ENCODE peak calls at places on chromosome 10, in eight cellular contexts. B is fibroblast of lung, R is activated T-cell treated with anti-CD3 and anti-CD28 coated beads for 1 hour, H is kidney glomerular epithelial cell, Y is A172, W is mesenchymal stem cell, G is DMS53, V is KG1. F is an unnamed sample.
A peak's percentile ranks its signal among the peaks of the same experiment; 100 is the strongest.

GRCh38 chr10:125782661-125783060 is 7.0 kb upstream of the MMP21 start:
- DNase-seq in V (no peak), Y (no peak), W (peak; percentile 10), B (no peak), R (no peak), H (no peak), G (no peak), F (no peak)

GRCh38 chr10:25633542-25633941 is 300.5 kb upstream of the MYO3A start:
- DNase-seq in B (no peak), H (no peak), Y (no peak), V (no peak), G (no peak), R (no peak), W (no peak), F (no peak)

GRCh38 chr10:47315426-47315825 is 6.8 kb upstream of the GDF2 start:
- DNase-seq in R (no peak), V (no peak), B (no peak), G (no peak), H (no peak), W (no peak), Y (no peak), F (no peak)

GRCh38 chr10:58436071-58436470 is 50.9 kb downstream of the TFAM start:
- DNase-seq in W (no peak), B (no peak), Y (peak; percentile 60), R (no peak), H (peak; percentile 64), V (no peak), G (peak; percentile 63), F (no peak)

GRCh38 chr10:115092555-115093285 is 445 bp upstream of the ATRNL1 start:
- DNase-seq in R (no peak), V (no peak), B (peak; percentile 58), Y (peak; percentile 36), G (peak; percentile 79), H (peak; percentile 50), W (peak; percentile 77), F (no peak)

GRCh38 chr10:128047991-128048826 is 78.0 kb downstream of the MKI67 start:
- DNase-seq in W (peak; percentile 50), H (peak; percentile 4), Y (no peak), V (peak; percentile 22), R (no peak), G (no peak), B (peak; percentile 69), F (peak; percentile 43)

GRCh38 chr10:118664321-118664720 is 68.9 kb upstream of the PRLHR start:
- DNase-seq in Y (no peak), V (no peak), W (no peak), B (no peak), G (no peak), R (no peak), H (no peak), F (no peak)

GRCh38 chr10:34966440-34966839 is 123.7 kb downstream of the CUL2 start:
- DNase-seq in R (no peak), V (no peak), G (no peak), H (no peak), Y (no peak), W (peak; percentile 7), B (peak; percentile 44), F (no peak)

GRCh38 chr10:31582365-31583052 is 263.5 kb downstream of the ZEB1 start:
- DNase-seq in B (peak; percentile 64), W (peak; percentile 52), R (no peak), H (no peak), G (peak; percentile 55), V (no peak), Y (peak; percentile 65), F (no peak)

GRCh38 chr10:69464801-69465401 is 13.6 kb downstream of the TSPAN15 start:
- DNase-seq in R (no peak), H (no peak), G (no peak), V (no peak), Y (no peak), B (no peak), W (no peak), F (no peak)

GRCh38 chr10:117071293-117072050 is 66.5 kb upstream of the SHTN1 start:
- DNase-seq in H (no peak), B (no peak), R (no peak), V (no peak), W (no peak), G (no peak), Y (peak; percentile 55), F (no peak)

GRCh38 chr10:79069325-79070090 is 742 bp downstream of the ZMIZ1 start:
- DNase-seq in W (peak; percentile 78), Y (no peak), R (peak; percentile 35), V (no peak), H (peak; percentile 20), B (peak; percentile 41), G (peak; percentile 69), F (no peak)

GRCh38 chr10:71059059-71059818 is 153.1 kb upstream of the UNC5B start:
- DNase-seq in R (no peak), G (no peak), Y (no peak), H (no peak), V (no peak), B (no peak), W (no peak), F (no peak)

GRCh38 chr10:90917968-90918318 is 2.9 kb downstream of the ANKRD1 start:
- DNase-seq in Y (peak; percentile 29), H (no peak), B (no peak), V (no peak), W (peak; percentile 30), G (no peak), R (no peak), F (no peak)

GRCh38 chr10:114313866-114314265 is 74.8 kb downstream of the VWA2 start:
- DNase-seq in W (no peak), R (no peak), V (no peak), Y (no peak), H (no peak), B (no peak), G (no peak), F (no peak)

GRCh38 chr10:69869291-69869841 is 67.7 kb downstream of the COL13A1 start:
- DNase-seq in Y (peak; percentile 88), V (no peak), B (peak; percentile 76), G (no peak), W (peak; percentile 59), H (peak; percentile 19), R (no peak), F (peak; percentile 23)

GRCh38 chr10:124500767-124501166 is 39.1 kb downstream of the LHPP start:
- DNase-seq in H (no peak), B (no peak), G (no peak), R (no peak), W (no peak), Y (no peak), V (no peak), F (no peak)

GRCh38 chr10:8050561-8051108 is 3.9 kb upstream of the GATA3 start:
- DNase-seq in Y (no peak), R (no peak), H (no peak), W (peak; percentile 46), V (peak; percentile 43), G (peak; percentile 33), B (peak; percentile 32), F (no peak)

GRCh38 chr10:80275756-80276155 is 13.7 kb downstream of the MAT1A start:
- DNase-seq in H (no peak), V (no peak), W (no peak), B (no peak), G (no peak), Y (no peak), R (no peak), F (no peak)

GRCh38 chr10:102775201-102775972 is 31.6 kb downstream of the WBP1L start:
- DNase-seq in W (peak; percentile 53), R (no peak), G (no peak), Y (no peak), V (no peak), H (no peak), B (peak; percentile 29), F (peak; percentile 83)

GRCh38 chr10:37860494-37861190 is 3.2 kb upstream of the ZNF248 start:
- DNase-seq in Y (peak; percentile 55), V (no peak), G (peak; percentile 64), H (peak; percentile 16), B (peak; percentile 82), W (peak; percentile 44), R (no peak), F (peak; percentile 66)

GRCh38 chr10:24208661-24209420 is at the start of gene KIAA1217:
- DNase-seq in R (no peak), G (peak; percentile 73), H (peak; percentile 57), Y (peak; percentile 10), B (peak; percentile 35), W (peak; percentile 47), V (no peak), F (peak; percentile 62)

GRCh38 chr10:11870461-11870780 is 47.3 kb downstream of the PROSER2 start:
- DNase-seq in R (no peak), H (no peak), G (no peak), W (no peak), B (no peak), V (no peak), Y (no peak), F (no peak)

GRCh38 chr10:5547684-5547933 is 22.8 kb downstream of the CALML3 start:
- DNase-seq in V (no peak), R (no peak), H (no peak), W (no peak), B (peak; percentile 47), Y (no peak), G (no peak), F (no peak)

GRCh38 chr10:60883187-60883586 is 60.8 kb downstream of the RHOBTB1 start:
- DNase-seq in B (peak; percentile 33), H (no peak), R (no peak), V (no peak), Y (peak; percentile 39), W (peak; percentile 40), G (peak; percentile 70), F (no peak)

GRCh38 chr10:33093362-33093761 is 135.3 kb upstream of the ITGB1 start:
- DNase-seq in W (no peak), B (no peak), V (no peak), G (no peak), R (no peak), Y (no peak), H (no peak), F (no peak)

GRCh38 chr10:123522702-123523312 is 143.3 kb upstream of the GPR26 start:
- DNase-seq in R (no peak), H (no peak), Y (no peak), W (no peak), V (no peak), B (no peak), G (no peak), F (no peak)

GRCh38 chr10:130747359-130747758 is 564.2 kb downstream of the TCERG1L start:
- DNase-seq in G (no peak), R (no peak), W (no peak), Y (no peak), V (no peak), B (no peak), H (no peak), F (no peak)

GRCh38 chr10:35423505-35424306 is 87.4 kb downstream of the CCNY start:
- DNase-seq in R (no peak), V (no peak), H (peak; percentile 31), G (no peak), B (no peak), Y (peak; percentile 76), W (peak; percentile 53), F (no peak)

GRCh38 chr10:133608855-133609254 is 17.7 kb downstream of the FRG2B start:
- DNase-seq in W (no peak), G (peak; percentile 77), Y (peak; percentile 4), R (no peak), V (peak; percentile 25), B (no peak), H (peak; percentile 37), F (no peak)

GRCh38 chr10:71708301-71708703 is 11.3 kb downstream of the C10orf105 start:
- DNase-seq in H (no peak), V (no peak), G (peak; percentile 54), Y (peak; percentile 12), W (peak; percentile 11), B (peak; percentile 21), R (peak; percentile 64), F (peak; percentile 21)

F was measured in prostate gland.